ENCODE peak calls at places on chromosome 13, in four cellular contexts. C is HCT116, K is body of pancreas, E is testis. R is an unnamed sample.

GRCh38 chr13:99886706-99887105 is 84.9 kb downstream of the ZIC5 start:
- DNase-seq in C (no peak), K (no peak), E (no peak), R (no peak)

GRCh38 chr13:35978607-35979316 is 152.4 kb downstream of the DCLK1 start:
- DNase-seq in C (peak), K (peak), E (peak), R (peak)

GRCh38 chr13:52899206-52899605 is 50.8 kb upstream of the PCDH8 start:
- DNase-seq in C (no peak), K (no peak), E (no peak), R (no peak)

GRCh38 chr13:27379694-27380596 is 44.5 kb upstream of the GTF3A start:
- DNase-seq in C (peak), K (peak), E (peak), R (peak)

GRCh38 chr13:19772306-19772705 is 10.4 kb downstream of the PSPC1 start:
- DNase-seq in C (no peak), K (no peak), E (no peak), R (no peak)

GRCh38 chr13:74886496-74886895 is 595.5 kb downstream of the TBC1D4 start:
- DNase-seq in C (no peak), K (no peak), E (no peak), R (no peak)

GRCh38 chr13:47126432-47126831 is 229.6 kb upstream of the HTR2A start:
- DNase-seq in C (no peak), K (peak), E (no peak), R (no peak)

GRCh38 chr13:99120751-99121150 is 79.9 kb upstream of the UBAC2 start:
- DNase-seq in C (no peak), K (no peak), E (no peak), R (no peak)

GRCh38 chr13:29771247-29771646 is 79.2 kb downstream of the UBL3 start:
- DNase-seq in C (peak), K (no peak), E (no peak), R (peak)

GRCh38 chr13:90008707-90009149 is 1338.8 kb upstream of the MIR17HG start:
- DNase-seq in C (no peak), K (no peak), E (no peak), R (no peak)
- TF ChIP-seq POLR2A in C (no peak), K (no peak), E (no peak), R (no peak)

DNA sequence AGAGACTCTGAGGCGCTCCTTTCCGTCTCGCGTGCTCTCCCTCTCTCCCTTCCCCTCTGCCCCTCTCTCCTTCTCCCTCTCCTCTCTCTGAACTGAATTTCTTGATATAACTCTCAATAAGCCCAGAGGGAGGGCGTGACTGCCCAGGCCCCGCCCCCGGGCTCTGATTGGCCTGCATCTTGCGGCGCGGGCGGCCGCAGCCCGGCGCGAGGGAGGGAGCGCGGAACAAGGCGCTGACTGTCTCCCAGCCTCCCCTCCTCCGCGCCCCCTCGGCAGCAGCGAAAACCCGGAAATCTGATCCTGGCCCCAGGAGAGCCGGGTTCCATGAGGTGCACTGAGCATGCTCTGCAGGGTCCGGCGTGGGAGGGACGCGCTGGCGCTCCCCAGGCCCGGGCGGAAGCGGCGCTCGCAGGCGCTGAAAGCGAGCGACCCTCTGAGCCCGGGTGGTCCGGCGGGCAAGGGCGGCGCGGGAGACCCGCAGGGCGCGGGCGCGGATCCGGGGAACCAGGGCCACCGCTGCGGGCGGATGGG is at the start of gene PCDH9:
- DNase-seq in C (no peak), K (peak), E (peak), R (peak)
- TF ChIP-seq POLR2A in C (no peak), K (peak), E (peak), R (peak)

GRCh38 chr13:113452942-113453901 is at the start of gene ADPRHL1:
- DNase-seq in C (no peak), K (no peak), E (peak), R (no peak)
- TF ChIP-seq POLR2A in C (no peak), K (no peak), E (no peak), R (no peak)

GRCh38 chr13:46122304-46122703 is 17.5 kb upstream of the CPB2 start:
- DNase-seq in C (no peak), K (no peak), E (no peak), R (no peak)

GRCh38 chr13:46124531-46124966 is 19.7 kb upstream of the CPB2 start:
- DNase-seq in C (no peak), K (no peak), E (no peak), R (no peak)

GRCh38 chr13:46121033-46121432 is 16.2 kb upstream of the CPB2 start:
- DNase-seq in C (no peak), K (no peak), E (no peak), R (no peak)

GRCh38 chr13:46119883-46120614 is 15.2 kb upstream of the CPB2 start:
- DNase-seq in C (peak), K (peak), E (peak), R (peak)

DNA sequence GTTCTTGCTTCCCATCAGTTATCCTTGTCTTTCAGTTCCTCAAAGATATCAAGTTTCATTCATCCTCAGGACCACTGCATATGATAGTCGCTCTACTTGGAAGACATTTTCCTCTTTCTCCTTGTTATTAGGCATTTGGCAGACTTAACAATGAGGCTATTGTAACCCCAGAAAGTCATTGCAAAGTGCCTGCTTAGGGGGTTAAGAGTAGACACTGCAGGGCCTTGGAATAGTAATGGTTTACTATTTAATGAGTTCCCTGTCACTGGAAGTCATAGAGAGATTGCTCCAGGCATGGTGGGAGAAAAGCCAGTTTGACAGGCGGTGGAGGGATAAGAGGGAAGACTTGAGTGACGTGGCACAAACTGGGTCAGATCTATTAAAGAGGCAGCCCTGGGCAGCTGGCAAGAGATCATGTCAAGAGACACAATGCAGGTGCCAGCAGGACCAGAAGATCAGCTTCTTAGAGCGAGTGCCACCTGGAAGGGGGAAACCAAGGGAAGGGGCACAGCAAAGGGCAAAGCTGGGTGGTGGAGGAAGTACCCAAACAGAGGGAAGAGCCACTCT is 16.8 kb upstream of the CPB2 start:
- DNase-seq in C (no peak), K (no peak), E (no peak), R (no peak)
- TF ChIP-seq POLR2A in C (no peak), K (no peak), E (no peak), R (no peak)

DNA sequence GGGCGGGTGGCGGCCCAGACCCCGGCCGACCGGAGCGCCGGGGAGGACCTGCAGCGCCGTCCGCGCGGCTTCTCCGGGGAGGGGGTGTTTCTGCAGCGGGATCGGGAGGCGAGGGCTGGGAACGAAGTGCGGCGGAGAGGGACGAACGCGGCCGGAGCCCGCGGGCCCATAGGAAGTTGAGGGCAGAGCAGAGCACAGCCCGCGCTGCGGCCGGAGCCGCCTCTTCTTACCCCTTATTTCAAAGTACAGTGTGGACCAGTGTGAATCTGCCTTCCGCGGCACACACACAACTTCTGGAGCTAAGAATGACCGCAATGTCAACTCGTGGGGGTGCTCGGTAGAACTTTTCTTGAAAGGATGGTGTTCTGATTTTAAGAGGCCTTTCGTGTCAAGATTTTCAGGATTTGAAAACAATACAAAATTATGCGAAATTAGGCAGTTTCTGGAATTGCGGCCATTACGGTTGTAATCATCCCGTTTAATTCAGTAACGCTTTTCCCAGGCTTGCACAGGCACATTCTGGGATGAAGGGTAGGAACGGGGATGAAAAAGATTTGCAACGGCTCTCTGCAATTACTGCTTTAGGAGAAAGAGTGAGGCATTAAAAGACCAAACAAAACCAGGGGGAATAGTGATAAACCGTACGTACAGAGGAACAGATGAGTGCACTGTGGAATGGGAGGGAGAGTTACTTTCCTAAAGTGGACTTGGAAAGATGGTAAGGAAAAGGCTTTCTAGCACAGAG is 845 bp downstream of the TDRD3 start:
- DNase-seq in C (no peak), K (peak), E (peak), R (peak)
- TF ChIP-seq POLR2A in C (no peak), K (no peak), E (no peak), R (peak)

GRCh38 chr13:33816912-33817311 is 1.0 kb upstream of the RFC3 start:
- DNase-seq in C (no peak), K (no peak), E (no peak), R (peak)

GRCh38 chr13:33815011-33815550 is 2.9 kb upstream of the RFC3 start:
- DNase-seq in C (no peak), K (no peak), E (no peak), R (no peak)

GRCh38 chr13:33817513-33817842 is 471 bp upstream of the RFC3 start:
- DNase-seq in C (no peak), K (no peak), E (no peak), R (no peak)

GRCh38 chr13:33817843-33818661 is at the start of gene RFC3:
- DNase-seq in C (peak), K (peak), E (peak), R (peak)
- TF ChIP-seq POLR2A in C (peak), K (no peak), E (peak), R (peak)

GRCh38 chr13:38941353-38941945 is 49.2 kb downstream of the STOML3 start:
- DNase-seq in C (no peak), K (no peak), E (no peak), R (no peak)

GRCh38 chr13:38944219-38944618 is 46.4 kb downstream of the STOML3 start:
- DNase-seq in C (no peak), K (no peak), E (no peak), R (no peak)

GRCh38 chr13:38947049-38947448 is 43.6 kb downstream of the STOML3 start:
- DNase-seq in C (no peak), K (no peak), E (no peak), R (no peak)

DNA sequence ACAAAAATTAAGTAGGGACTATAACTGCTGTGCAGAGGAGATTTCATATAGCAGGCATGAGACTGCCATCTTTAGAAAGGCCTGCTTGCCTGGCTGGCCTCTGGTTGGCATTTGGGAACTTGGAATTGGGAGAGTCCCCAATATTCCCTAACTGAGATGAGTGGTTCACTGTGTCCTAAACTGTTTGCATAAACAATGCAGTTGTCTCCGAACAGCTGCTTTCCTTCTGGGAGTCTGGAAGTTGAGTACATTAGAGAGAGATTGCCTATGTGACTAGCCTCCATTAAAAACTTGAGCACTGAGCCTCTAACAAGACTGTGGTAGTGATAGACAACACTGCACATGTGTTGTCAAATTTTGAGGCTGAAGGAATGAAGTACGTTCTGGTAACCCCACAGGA is 47.4 kb downstream of the STOML3 start:
- DNase-seq in C (no peak), K (no peak), E (no peak), R (no peak)
- TF ChIP-seq POLR2A in C (no peak), K (no peak), E (no peak), R (no peak)

DNA sequence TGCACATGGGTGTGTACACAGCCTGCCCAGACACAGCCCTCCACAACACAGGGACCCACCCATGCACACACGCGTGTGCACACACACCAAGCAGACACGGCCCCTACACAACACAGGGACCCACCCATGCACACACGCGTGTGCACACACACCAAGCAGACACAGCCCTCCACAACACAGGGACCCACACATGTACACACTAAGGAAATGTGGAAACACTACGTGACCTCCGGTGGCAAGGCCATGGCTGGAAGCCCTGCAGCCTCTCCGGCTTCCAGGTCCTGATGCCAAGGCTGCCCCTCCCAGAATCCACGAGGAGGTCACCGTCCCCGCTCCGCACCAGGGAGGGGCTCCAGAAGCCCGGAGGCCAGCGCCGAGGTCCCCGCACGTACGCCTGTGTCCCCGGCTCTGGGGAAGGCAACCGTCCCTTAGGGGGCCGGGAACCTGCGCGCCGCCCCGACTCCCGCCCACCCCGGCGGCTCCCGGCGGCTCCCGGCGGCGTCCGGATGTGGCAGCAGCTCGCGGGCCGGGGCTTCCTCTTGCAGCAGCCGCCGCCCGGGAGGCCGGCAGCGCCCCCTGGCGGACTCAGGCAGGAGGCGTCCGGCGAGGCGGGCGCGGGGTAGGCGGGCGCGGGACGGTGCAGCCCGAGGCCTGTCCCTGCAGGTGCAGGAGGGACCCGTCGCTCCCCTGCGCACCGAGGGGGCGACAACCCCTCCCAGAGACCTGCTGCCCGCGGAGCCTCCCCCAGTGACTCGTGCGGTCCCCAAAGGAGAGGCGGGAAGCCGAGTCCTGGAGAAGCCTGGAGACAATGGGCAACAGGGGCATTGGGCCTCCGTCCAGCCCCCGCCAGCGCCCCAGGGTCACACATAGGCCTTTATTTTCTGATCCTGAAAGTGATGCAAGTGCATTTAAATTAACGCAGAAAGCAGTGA is 29.9 kb upstream of the GRTP1 start:
- DNase-seq in C (peak), K (peak), E (peak), R (peak)
- TF ChIP-seq POLR2A in C (no peak), K (no peak), E (no peak), R (no peak)

DNA sequence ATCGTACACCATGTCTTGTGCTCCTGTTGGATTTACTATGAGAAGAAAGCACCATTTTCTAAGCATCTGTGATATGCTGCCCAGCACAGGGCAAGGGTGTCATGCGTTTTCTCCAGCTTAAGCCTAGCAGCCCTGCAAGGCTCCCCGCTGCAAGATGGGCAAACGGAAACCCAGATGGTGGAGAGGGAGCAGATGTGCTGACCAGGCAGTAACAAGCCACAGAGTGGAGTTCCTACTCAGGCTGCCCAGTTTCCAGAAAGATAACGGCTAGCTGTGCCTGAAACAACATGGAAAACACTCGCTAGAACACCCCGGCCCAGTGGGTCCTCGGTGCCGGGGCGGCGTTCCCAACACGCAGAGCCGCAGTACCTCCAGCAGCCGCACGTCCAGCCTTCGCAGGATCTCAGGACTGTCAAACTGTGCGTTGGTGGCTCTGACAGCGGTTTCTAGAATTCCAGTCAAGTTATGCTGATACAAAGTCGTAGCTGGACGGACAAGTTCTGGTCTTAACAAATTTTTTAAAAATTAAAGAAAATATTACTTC is 68.4 kb downstream of the TUBGCP3 start:
- DNase-seq in C (no peak), K (no peak), E (no peak), R (no peak)
- TF ChIP-seq POLR2A in C (no peak), K (no peak), E (no peak), R (no peak)

GRCh38 chr13:41137241-41137640 is 4.6 kb upstream of the KBTBD6 start:
- DNase-seq in C (no peak), K (no peak), E (no peak), R (no peak)

GRCh38 chr13:41133951-41134350 is 1.3 kb upstream of the KBTBD6 start:
- DNase-seq in C (no peak), K (no peak), E (no peak), R (peak)

GRCh38 chr13:41130356-41130755 is 2.2 kb downstream of the KBTBD6 start:
- DNase-seq in C (no peak), K (no peak), E (no peak), R (peak)

GRCh38 chr13:41136396-41137031 is 3.9 kb upstream of the KBTBD6 start:
- DNase-seq in C (no peak), K (no peak), E (no peak), R (peak)

DNA sequence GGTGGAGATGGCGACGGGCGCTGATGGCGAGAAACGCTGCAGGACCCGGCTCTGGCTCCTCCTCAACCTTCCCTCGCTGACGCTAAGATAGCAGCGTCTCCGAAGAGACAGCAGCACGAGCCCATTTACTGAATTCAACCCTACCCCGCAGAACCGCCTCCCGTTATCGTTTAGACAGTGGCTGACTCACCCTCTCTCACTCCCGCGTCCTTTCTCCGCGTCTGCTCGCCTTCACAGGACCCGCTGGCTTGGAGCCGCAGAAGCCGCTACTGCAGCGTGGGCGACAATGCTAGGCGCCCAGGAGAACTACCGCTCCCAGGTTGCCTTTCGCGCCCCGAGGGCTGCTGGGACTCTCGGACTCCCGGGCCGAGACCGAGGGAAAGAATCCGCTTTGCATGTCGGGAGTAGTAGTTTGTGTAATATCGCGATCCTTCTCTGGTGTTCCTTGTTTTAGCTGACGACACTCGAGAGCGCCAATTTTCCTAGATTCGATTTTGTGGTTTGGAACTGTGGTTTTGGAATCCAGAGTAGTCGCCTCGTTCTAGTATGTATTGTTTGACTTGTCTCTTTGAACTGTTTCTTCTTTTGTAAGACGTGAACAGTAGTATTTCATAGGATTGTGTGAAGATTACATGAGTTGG is at the start of gene KBTBD6:
- DNase-seq in C (peak), K (peak), E (peak), R (peak)
- TF ChIP-seq POLR2A in C (peak), K (peak), E (no peak), R (peak)

R was measured in erythroblast.